ENCODE peak calls at places on chromosomes 1 and 21, in five cellular contexts. One of them, this sample, is unnamed.
A peak's percentile ranks its signal among the peaks of the same experiment; 100 is the strongest.

GRCh38 chr21:42705746-42706374 is 52.4 kb downstream of the PDE9A start:
- DNase-seq in cardiac fibroblast: no peak
- DNase-seq in AG04449: no peak
- DNase-seq in LNCaP clone FGC: no peak
- DNase-seq in body of pancreas: no peak
- DNase-seq in this sample: no peak

GRCh38 chr1:203359010-203359571 is 8.2 kb upstream of the FMOD start:
- DNase-seq in AG04449: no peak
- DNase-seq in body of pancreas: no peak
- DNase-seq in cardiac fibroblast: no peak
- DNase-seq in LNCaP clone FGC: no peak
- DNase-seq in this sample: no peak

GRCh38 chr1:154857022-154857421 is 13.1 kb downstream of the KCNN3 start:
- DNase-seq in body of pancreas: no peak
- DNase-seq in cardiac fibroblast: no peak
- DNase-seq in AG04449: no peak
- DNase-seq in LNCaP clone FGC: no peak
- DNase-seq in this sample: no peak

GRCh38 chr1:182101415-182102041 is 40.0 kb upstream of the ZNF648 start:
- DNase-seq in LNCaP clone FGC: no peak
- DNase-seq in cardiac fibroblast: no peak
- DNase-seq in AG04449: no peak
- DNase-seq in body of pancreas: peak; percentile 44
- DNase-seq in this sample: no peak

GRCh38 chr1:84847253-84848247 is 45.5 kb downstream of the LPAR3 start:
- DNase-seq in LNCaP clone FGC: peak; percentile 91
- DNase-seq in cardiac fibroblast: peak; percentile 98
- DNase-seq in AG04449: peak; percentile 80
- DNase-seq in body of pancreas: peak; percentile 85
- DNase-seq in this sample: no peak

GRCh38 chr1:159804924-159805323 is 2.8 kb downstream of the FCRL6 start:
- DNase-seq in body of pancreas: no peak
- DNase-seq in LNCaP clone FGC: no peak
- DNase-seq in cardiac fibroblast: no peak
- DNase-seq in AG04449: no peak
- DNase-seq in this sample: no peak

GRCh38 chr1:170959385-170959784 is 24.1 kb downstream of the MROH9 start:
- DNase-seq in LNCaP clone FGC: no peak
- DNase-seq in AG04449: no peak
- DNase-seq in cardiac fibroblast: peak; percentile 74
- DNase-seq in body of pancreas: no peak
- DNase-seq in this sample: no peak

GRCh38 chr1:17553970-17554369 is 14.5 kb downstream of the ARHGEF10L start:
- DNase-seq in body of pancreas: no peak
- DNase-seq in AG04449: no peak
- DNase-seq in cardiac fibroblast: peak; percentile 72
- DNase-seq in LNCaP clone FGC: no peak
- DNase-seq in this sample: no peak

GRCh38 chr1:228964178-228964819 is 229.0 kb downstream of the RHOU start:
- DNase-seq in LNCaP clone FGC: no peak
- DNase-seq in cardiac fibroblast: peak; percentile 71
- DNase-seq in body of pancreas: peak; percentile 28
- DNase-seq in AG04449: peak; percentile 59
- DNase-seq in this sample: no peak

GRCh38 chr1:110548381-110548780 is 29.4 kb upstream of the KCNA10 start:
- DNase-seq in body of pancreas: peak; percentile 21
- DNase-seq in cardiac fibroblast: peak; percentile 6
- DNase-seq in AG04449: no peak
- DNase-seq in LNCaP clone FGC: no peak
- DNase-seq in this sample: no peak

GRCh38 chr1:111565957-111566356 is 53.6 kb upstream of the RAP1A start:
- DNase-seq in LNCaP clone FGC: no peak
- DNase-seq in cardiac fibroblast: no peak
- DNase-seq in AG04449: no peak
- DNase-seq in body of pancreas: no peak
- DNase-seq in this sample: no peak

GRCh38 chr1:23470282-23471070 is 13.5 kb downstream of the ASAP3 start:
- DNase-seq in LNCaP clone FGC: no peak
- DNase-seq in cardiac fibroblast: peak; percentile 86
- DNase-seq in AG04449: no peak
- DNase-seq in body of pancreas: no peak
- DNase-seq in this sample: no peak

GRCh38 chr1:206105612-206106011 is 11.6 kb downstream of the AVPR1B start:
- DNase-seq in AG04449: no peak
- DNase-seq in cardiac fibroblast: no peak
- DNase-seq in LNCaP clone FGC: no peak
- DNase-seq in body of pancreas: no peak
- DNase-seq in this sample: no peak

GRCh38 chr1:231351816-231352215 is 13.7 kb downstream of the SPRTN start:
- DNase-seq in LNCaP clone FGC: no peak
- DNase-seq in body of pancreas: no peak
- DNase-seq in AG04449: no peak
- DNase-seq in cardiac fibroblast: no peak
- DNase-seq in this sample: no peak

GRCh38 chr21:38631171-38631570 is 132.9 kb upstream of the ERG start:
- DNase-seq in cardiac fibroblast: peak; percentile 45
- DNase-seq in LNCaP clone FGC: no peak
- DNase-seq in body of pancreas: no peak
- DNase-seq in AG04449: no peak
- DNase-seq in this sample: no peak

GRCh38 chr1:244731651-244732050 is 78.7 kb downstream of the DESI2 start:
- DNase-seq in cardiac fibroblast: no peak
- DNase-seq in AG04449: no peak
- DNase-seq in body of pancreas: no peak
- DNase-seq in LNCaP clone FGC: no peak
- DNase-seq in this sample: no peak

GRCh38 chr21:41411449-41412089 is 14.5 kb upstream of the MX1 start:
- DNase-seq in LNCaP clone FGC: no peak
- DNase-seq in AG04449: no peak
- DNase-seq in cardiac fibroblast: peak; percentile 7
- DNase-seq in body of pancreas: peak; percentile 49
- DNase-seq in this sample: no peak

GRCh38 chr1:171817511-171818265 is 23.6 kb upstream of the DNM3 start:
- DNase-seq in AG04449: no peak
- DNase-seq in body of pancreas: no peak
- DNase-seq in cardiac fibroblast: peak; percentile 89
- DNase-seq in LNCaP clone FGC: no peak
- DNase-seq in this sample: no peak

GRCh38 chr1:9904571-9904970 is 5.5 kb downstream of the CTNNBIP1 start:
- DNase-seq in AG04449: peak; percentile 14
- DNase-seq in LNCaP clone FGC: no peak
- DNase-seq in body of pancreas: no peak
- DNase-seq in cardiac fibroblast: no peak
- DNase-seq in this sample: no peak

GRCh38 chr1:243213045-243213787 is 41.9 kb downstream of the CEP170 start:
- DNase-seq in AG04449: no peak
- DNase-seq in cardiac fibroblast: peak; percentile 78
- DNase-seq in LNCaP clone FGC: no peak
- DNase-seq in body of pancreas: no peak
- DNase-seq in this sample: no peak

GRCh38 chr1:27887215-27888035 is 15.1 kb downstream of the THEMIS2 start:
- DNase-seq in cardiac fibroblast: no peak
- DNase-seq in LNCaP clone FGC: no peak
- DNase-seq in body of pancreas: no peak
- DNase-seq in AG04449: no peak
- DNase-seq in this sample: no peak

GRCh38 chr1:18470650-18471355 is 9.9 kb upstream of the KLHDC7A start:
- DNase-seq in AG04449: no peak
- DNase-seq in cardiac fibroblast: no peak
- DNase-seq in LNCaP clone FGC: no peak
- DNase-seq in body of pancreas: no peak
- DNase-seq in this sample: no peak

GRCh38 chr1:85467929-85468540 is 3.1 kb upstream of the DDAH1 start:
- DNase-seq in LNCaP clone FGC: no peak
- DNase-seq in body of pancreas: no peak
- DNase-seq in AG04449: no peak
- DNase-seq in cardiac fibroblast: no peak
- DNase-seq in this sample: no peak

GRCh38 chr1:67214420-67215174 is 48.3 kb downstream of the IL23R start:
- DNase-seq in LNCaP clone FGC: no peak
- DNase-seq in body of pancreas: peak; percentile 52
- DNase-seq in cardiac fibroblast: peak; percentile 51
- DNase-seq in AG04449: no peak
- DNase-seq in this sample: no peak

GRCh38 chr21:30718239-30718909 is at the start of gene KRTAP21-3:
- DNase-seq in AG04449: no peak
- DNase-seq in body of pancreas: no peak
- DNase-seq in LNCaP clone FGC: no peak
- DNase-seq in cardiac fibroblast: peak; percentile 7
- DNase-seq in this sample: no peak

GRCh38 chr1:162292422-162292849 is 84.2 kb downstream of the SPATA46 start:
- DNase-seq in body of pancreas: no peak
- DNase-seq in cardiac fibroblast: peak; percentile 59
- DNase-seq in LNCaP clone FGC: no peak
- DNase-seq in AG04449: no peak
- DNase-seq in this sample: no peak

GRCh38 chr1:110786802-110787327 is 86.1 kb upstream of the CD53 start:
- DNase-seq in body of pancreas: no peak
- DNase-seq in cardiac fibroblast: no peak
- DNase-seq in AG04449: no peak
- DNase-seq in LNCaP clone FGC: no peak
- DNase-seq in this sample: no peak

GRCh38 chr1:185720633-185721272 is 13.4 kb upstream of the HMCN1 start:
- DNase-seq in LNCaP clone FGC: no peak
- DNase-seq in AG04449: peak; percentile 36
- DNase-seq in body of pancreas: no peak
- DNase-seq in cardiac fibroblast: peak; percentile 78
- DNase-seq in this sample: no peak

GRCh38 chr1:224851210-224851849 is 78.1 kb upstream of the DNAH14 start:
- DNase-seq in AG04449: no peak
- DNase-seq in LNCaP clone FGC: peak; percentile 49
- DNase-seq in cardiac fibroblast: peak; percentile 64
- DNase-seq in body of pancreas: peak; percentile 77
- DNase-seq in this sample: no peak

GRCh38 chr1:160997323-160998038 is 23.5 kb downstream of the F11R start:
- DNase-seq in body of pancreas: peak; percentile 68
- DNase-seq in LNCaP clone FGC: no peak
- DNase-seq in cardiac fibroblast: peak; percentile 77
- DNase-seq in AG04449: no peak
- DNase-seq in this sample: peak; percentile 29

DNA sequence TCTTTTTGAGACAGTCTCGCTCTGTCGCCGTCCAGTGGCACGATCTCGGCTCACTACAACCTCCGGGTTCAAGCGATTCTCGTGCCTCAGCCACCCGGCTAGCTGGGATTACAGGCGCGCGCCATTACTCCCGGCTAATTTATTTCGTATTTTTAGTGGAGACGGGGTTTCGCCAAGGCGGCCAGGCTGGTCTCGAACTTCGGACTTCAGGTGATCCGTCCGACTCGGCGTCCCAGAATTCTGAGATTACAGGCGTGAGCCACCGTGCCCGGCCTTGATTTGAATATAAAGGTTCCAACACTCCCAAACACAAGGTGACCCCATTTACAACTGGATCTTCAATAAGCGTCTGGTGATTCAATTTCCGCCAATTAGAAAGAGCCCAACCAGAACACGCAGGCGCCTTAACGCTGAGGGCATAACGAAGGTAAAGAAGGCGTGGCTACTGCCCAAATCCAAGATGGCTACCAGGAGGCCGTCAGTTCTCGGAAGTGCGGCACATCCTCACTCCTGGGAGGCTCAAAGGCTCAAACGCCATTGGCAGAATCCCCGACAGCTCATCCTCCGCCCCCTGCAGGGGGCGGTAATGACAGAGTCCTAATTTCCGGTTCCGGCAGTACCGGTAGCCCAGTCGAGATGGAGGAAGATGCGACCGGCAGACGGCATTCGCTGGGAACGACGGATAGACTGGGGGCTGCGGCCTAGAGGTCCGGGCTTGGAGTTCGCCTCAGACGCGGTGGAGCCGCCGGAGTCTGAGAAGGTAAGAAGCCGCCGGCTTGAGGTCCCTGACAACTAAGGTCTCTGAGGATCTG is at the start of gene SLC25A44:
- DNase-seq in cardiac fibroblast: peak; percentile 100
- DNase-seq in LNCaP clone FGC: peak; percentile 99
- DNase-seq in body of pancreas: peak; percentile 97
- DNase-seq in AG04449: peak; percentile 94
- DNase-seq in this sample: peak; percentile 93
- TF ChIP-seq CTCF in cardiac fibroblast: peak; percentile 32
- TF ChIP-seq CTCF in LNCaP clone FGC: peak; percentile 26
- TF ChIP-seq CTCF in body of pancreas: peak; percentile 31
- TF ChIP-seq CTCF in AG04449: peak; percentile 42
- TF ChIP-seq CTCF in this sample: no peak

GRCh38 chr1:116485071-116485735 is 85.6 kb downstream of the CD58 start:
- DNase-seq in body of pancreas: peak; percentile 91
- DNase-seq in cardiac fibroblast: peak; percentile 89
- DNase-seq in AG04449: no peak
- DNase-seq in LNCaP clone FGC: peak; percentile 54
- DNase-seq in this sample: peak; percentile 71
- TF ChIP-seq CTCF in body of pancreas: peak; percentile 86
- TF ChIP-seq CTCF in cardiac fibroblast: peak; percentile 90
- TF ChIP-seq CTCF in AG04449: peak; percentile 92
- TF ChIP-seq CTCF in LNCaP clone FGC: peak; percentile 97
- TF ChIP-seq CTCF in this sample: peak; percentile 31

GRCh38 chr1:58841455-58841854 is 57.6 kb upstream of the JUN start:
- DNase-seq in cardiac fibroblast: no peak
- DNase-seq in body of pancreas: no peak
- DNase-seq in LNCaP clone FGC: no peak
- DNase-seq in AG04449: no peak
- DNase-seq in this sample: no peak
- TF ChIP-seq CTCF in cardiac fibroblast: peak; percentile 42
- TF ChIP-seq CTCF in body of pancreas: peak; percentile 12
- TF ChIP-seq CTCF in LNCaP clone FGC: peak; percentile 39
- TF ChIP-seq CTCF in AG04449: peak; percentile 14
- TF ChIP-seq CTCF in this sample: no peak

GRCh38 chr1:109282952-109283747 is at the start of gene PSRC1:
- DNase-seq in AG04449: peak; percentile 74
- DNase-seq in body of pancreas: peak; percentile 96
- DNase-seq in cardiac fibroblast: peak; percentile 97
- DNase-seq in LNCaP clone FGC: peak; percentile 83
- DNase-seq in this sample: peak; percentile 88
- TF ChIP-seq CTCF in AG04449: peak; percentile 89
- TF ChIP-seq CTCF in body of pancreas: peak; percentile 17
- TF ChIP-seq CTCF in cardiac fibroblast: peak; percentile 67
- TF ChIP-seq CTCF in LNCaP clone FGC: peak; percentile 37
- TF ChIP-seq CTCF in this sample: no peak

DNA sequence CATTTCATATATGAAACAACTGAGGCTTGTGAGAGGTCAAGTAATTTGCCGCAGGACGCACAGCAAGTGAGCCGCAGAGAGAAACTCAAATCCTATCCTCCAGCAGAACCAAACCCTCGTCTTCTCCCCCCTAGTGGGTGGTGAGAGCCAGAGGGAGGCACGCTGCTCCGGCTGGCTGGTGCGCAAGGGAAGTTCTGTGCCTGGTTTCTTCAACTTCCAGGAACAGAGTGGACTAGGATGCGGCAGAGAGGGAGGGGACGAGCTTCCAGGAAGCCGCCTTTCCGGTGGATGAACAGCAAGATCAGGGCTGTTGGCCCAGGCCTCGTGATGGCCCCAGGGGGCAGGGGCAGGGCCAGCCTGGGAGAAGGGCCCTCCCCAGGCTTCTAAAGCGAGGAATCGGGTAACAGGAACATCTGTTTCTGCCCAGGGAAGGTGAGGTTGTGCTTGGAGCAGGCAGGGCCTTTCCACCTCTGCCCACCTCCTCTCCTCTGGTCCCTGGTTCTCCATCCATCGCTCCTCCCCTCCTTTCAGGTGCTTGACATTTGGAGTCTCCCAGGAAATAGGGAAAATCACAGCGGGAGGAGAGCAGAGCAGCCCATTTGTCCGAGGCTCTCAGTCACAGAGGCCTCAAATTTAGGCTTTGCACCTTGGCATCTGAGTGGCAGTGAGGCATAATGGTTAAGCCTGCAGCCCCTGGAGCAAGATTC is 16.8 kb upstream of the PDIK1L start:
- DNase-seq in AG04449: no peak
- DNase-seq in cardiac fibroblast: peak; percentile 32
- DNase-seq in LNCaP clone FGC: no peak
- DNase-seq in body of pancreas: no peak
- DNase-seq in this sample: no peak
- TF ChIP-seq CTCF in AG04449: peak; percentile 5
- TF ChIP-seq CTCF in cardiac fibroblast: peak; percentile 9
- TF ChIP-seq CTCF in LNCaP clone FGC: no peak
- TF ChIP-seq CTCF in body of pancreas: no peak
- TF ChIP-seq CTCF in this sample: no peak